ENCODE peak calls at places on chromosomes 5 and 9, in four cellular contexts. D is K562, T is GM12878, C is A549. H is an unnamed sample.

GRCh38 chr5:30324083-30324482 is 869.4 kb upstream of the CDH6 start:
- DNase-seq in T (no peak), C (no peak), D (no peak), H (no peak)

GRCh38 chr5:83450840-83451239 is 20.7 kb upstream of the VCAN start:
- DNase-seq in T (no peak), C (no peak), D (no peak), H (no peak)

GRCh38 chr9:123866497-123866896 is 63.4 kb downstream of the DENND1A start:
- DNase-seq in T (no peak), D (no peak), C (no peak), H (no peak)

GRCh38 chr9:100739666-100740065 is 161.8 kb downstream of the CAVIN4 start:
- DNase-seq in T (no peak), D (no peak), C (no peak), H (no peak)

GRCh38 chr5:20353481-20353880 is 365.5 kb upstream of the CDH18 start:
- DNase-seq in D (no peak), T (no peak), C (no peak), H (no peak)

GRCh38 chr5:179296150-179296821 is 49.0 kb downstream of the ADAMTS2 start:
- DNase-seq in T (no peak), D (no peak), C (no peak), H (no peak)

GRCh38 chr5:131366428-131366827 is 102.6 kb downstream of the CDC42SE2 start:
- DNase-seq in C (no peak), D (no peak), T (no peak), H (no peak)

GRCh38 chr5:143129910-143130703 is 273.4 kb downstream of the NR3C1 start:
- DNase-seq in T (no peak), D (no peak), C (no peak), H (no peak)

GRCh38 chr5:118863345-118863744 is 125.0 kb downstream of the DTWD2 start:
- DNase-seq in D (no peak), C (no peak), T (no peak), H (no peak)

GRCh38 chr9:127833555-127833954 is 20.9 kb downstream of the ENG start:
- DNase-seq in T (no peak), D (no peak), C (no peak), H (no peak)

GRCh38 chr9:69931340-69931739 is 110.7 kb downstream of the CFAP95 start:
- DNase-seq in T (no peak), D (no peak), C (no peak), H (no peak)

GRCh38 chr5:123098767-123099513 is 9.9 kb downstream of the PRDM6 start:
- DNase-seq in C (no peak), T (no peak), D (no peak), H (peak)

GRCh38 chr9:33125871-33126822 is 41.0 kb downstream of the B4GALT1 start:
- DNase-seq in T (no peak), D (peak), C (no peak), H (no peak)

GRCh38 chr5:135578685-135579341 is at the start of gene CXCL14:
- DNase-seq in T (no peak), C (no peak), D (no peak), H (no peak)

GRCh38 chr5:149489605-149490037 is 61.6 kb downstream of the CSNK1A1 start:
- DNase-seq in D (no peak), T (no peak), C (no peak), H (no peak)

GRCh38 chr9:32877103-32877502 is 93.8 kb downstream of the TMEM215 start:
- DNase-seq in T (no peak), C (no peak), D (no peak), H (no peak)

GRCh38 chr5:140298183-140298601 is 4.7 kb downstream of the PFDN1 start:
- DNase-seq in D (no peak), T (no peak), C (no peak), H (no peak)

GRCh38 chr5:139893873-139894272 is 98.3 kb downstream of the PSD2 start:
- DNase-seq in T (no peak), D (no peak), C (no peak), H (peak)

GRCh38 chr5:179858241-179858585 is 404 bp downstream of the MRNIP start:
- DNase-seq in C (peak), T (peak), D (peak), H (peak)

GRCh38 chr5:77623341-77623740 is 15.2 kb downstream of the OTP start:
- DNase-seq in C (no peak), T (no peak), D (no peak), H (no peak)

GRCh38 chr5:103066346-103066745 is 53.6 kb downstream of the GIN1 start:
- DNase-seq in T (no peak), C (no peak), D (no peak), H (no peak)

GRCh38 chr9:132319421-132320110 is 35.2 kb downstream of the SETX start:
- DNase-seq in C (no peak), D (no peak), T (no peak), H (no peak)

GRCh38 chr5:82375488-82376294 is 97.5 kb upstream of the RPS23 start:
- DNase-seq in D (no peak), C (no peak), T (no peak), H (no peak)

GRCh38 chr5:119318256-119318914 is 37.4 kb upstream of the TNFAIP8 start:
- DNase-seq in T (no peak), D (no peak), C (no peak), H (no peak)

GRCh38 chr9:135864447-135865049 is 42.8 kb downstream of the CAMSAP1 start:
- DNase-seq in C (peak), D (peak), T (no peak), H (peak)

GRCh38 chr9:122091682-122092592 is 1.2 kb downstream of the TTLL11 start:
- DNase-seq in C (no peak), T (no peak), D (no peak), H (no peak)

GRCh38 chr5:67404261-67405100 is 207.9 kb upstream of the CD180 start:
- DNase-seq in C (peak), D (no peak), T (no peak), H (no peak)

GRCh38 chr9:92438900-92439526 is 14.7 kb upstream of the OMD start:
- DNase-seq in C (no peak), D (no peak), T (no peak), H (peak)

GRCh38 chr9:92440751-92441046 is 16.4 kb upstream of the OMD start:
- DNase-seq in T (peak), D (no peak), C (no peak), H (no peak)

GRCh38 chr9:92444841-92445240 is 20.6 kb upstream of the OMD start:
- DNase-seq in D (no peak), C (no peak), T (no peak), H (no peak)

GRCh38 chr9:92435263-92435662 is 11.0 kb upstream of the OMD start:
- DNase-seq in T (no peak), C (no peak), D (no peak), H (no peak)

GRCh38 chr9:92439921-92440750 is 15.9 kb upstream of the OMD start:
- DNase-seq in C (no peak), D (no peak), T (no peak), H (no peak)
- TF ChIP-seq SMC3 in C (no peak), D (no peak), T (no peak), H (no peak)

DNA sequence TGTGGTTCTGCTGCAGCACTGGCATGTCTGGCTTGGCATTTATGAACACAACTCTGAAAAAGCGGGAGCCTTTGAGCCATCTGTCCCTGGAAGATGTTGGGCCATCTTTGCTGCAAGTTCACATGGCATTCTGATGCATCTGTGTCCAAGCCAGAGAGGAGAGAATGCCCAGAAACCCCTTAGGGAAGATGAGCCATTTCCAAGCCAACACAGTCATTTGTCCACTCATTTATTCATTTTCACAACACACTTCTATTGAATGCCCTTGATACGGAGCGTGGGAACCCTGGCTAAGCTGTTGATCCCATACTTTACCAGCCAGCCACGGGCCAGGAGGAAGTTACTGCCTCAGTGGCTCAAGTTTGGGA is 71.3 kb downstream of the CFAP90 start:
- DNase-seq in D (no peak), C (no peak), T (no peak), H (no peak)
- TF ChIP-seq SMC3 in D (no peak), C (no peak), T (no peak), H (no peak)

GRCh38 chr5:141636413-141637265 is at the start of the genes HDAC3 and RELL2:
- DNase-seq in T (no peak), D (peak), C (peak), H (peak)

GRCh38 chr5:141635646-141636045 is 1.0 kb downstream of the HDAC3 start:
- DNase-seq in D (no peak), C (no peak), T (no peak), H (no peak)

GRCh38 chr5:141634720-141635119 is 1.9 kb downstream of the HDAC3 start:
- DNase-seq in T (no peak), C (no peak), D (no peak), H (no peak)

GRCh38 chr5:141637266-141637692 is 482 bp downstream of the RELL2 start:
- DNase-seq in C (peak), D (peak), T (no peak), H (peak)

GRCh38 chr5:141636106-141636412 is 590 bp downstream of the HDAC3 start:
- DNase-seq in D (no peak), T (no peak), C (no peak), H (no peak)
- TF ChIP-seq SMC3 in D (no peak), T (no peak), C (no peak), H (no peak)

GRCh38 chr9:98913705-98914104 is 30.0 kb upstream of the COL15A1 start:
- DNase-seq in C (no peak), D (no peak), T (no peak), H (no peak)

GRCh38 chr9:98915599-98915998 is 28.1 kb upstream of the COL15A1 start:
- DNase-seq in T (no peak), D (no peak), C (no peak), H (no peak)

GRCh38 chr9:98913044-98913443 is 30.7 kb upstream of the COL15A1 start:
- DNase-seq in D (no peak), T (no peak), C (no peak), H (no peak)

GRCh38 chr9:98917691-98918487 is 25.8 kb upstream of the COL15A1 start:
- DNase-seq in D (no peak), C (no peak), T (no peak), H (no peak)

DNA sequence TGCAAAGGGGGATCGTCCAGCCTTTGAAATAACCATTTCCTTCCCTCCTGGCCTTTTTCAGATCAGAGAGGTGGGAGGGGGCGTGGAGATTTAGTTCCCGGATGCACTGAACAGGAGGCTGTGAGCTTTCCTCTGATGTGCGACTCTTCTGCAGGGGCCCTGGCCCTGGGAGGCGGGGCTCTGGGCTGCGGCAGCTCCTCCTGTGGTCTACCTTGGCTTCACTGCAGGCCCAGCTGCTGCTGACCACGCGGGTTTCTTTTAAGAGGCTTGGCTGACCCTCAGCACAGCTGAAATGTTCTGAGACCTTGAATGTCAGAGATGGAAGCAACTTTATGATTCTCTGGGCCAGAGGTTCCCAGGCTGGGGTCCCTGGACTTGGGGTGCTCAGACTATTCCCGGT is 27.0 kb upstream of the COL15A1 start:
- DNase-seq in D (peak), C (no peak), T (no peak), H (no peak)
- TF ChIP-seq SMC3 in D (no peak), C (no peak), T (no peak), H (no peak)

DNA sequence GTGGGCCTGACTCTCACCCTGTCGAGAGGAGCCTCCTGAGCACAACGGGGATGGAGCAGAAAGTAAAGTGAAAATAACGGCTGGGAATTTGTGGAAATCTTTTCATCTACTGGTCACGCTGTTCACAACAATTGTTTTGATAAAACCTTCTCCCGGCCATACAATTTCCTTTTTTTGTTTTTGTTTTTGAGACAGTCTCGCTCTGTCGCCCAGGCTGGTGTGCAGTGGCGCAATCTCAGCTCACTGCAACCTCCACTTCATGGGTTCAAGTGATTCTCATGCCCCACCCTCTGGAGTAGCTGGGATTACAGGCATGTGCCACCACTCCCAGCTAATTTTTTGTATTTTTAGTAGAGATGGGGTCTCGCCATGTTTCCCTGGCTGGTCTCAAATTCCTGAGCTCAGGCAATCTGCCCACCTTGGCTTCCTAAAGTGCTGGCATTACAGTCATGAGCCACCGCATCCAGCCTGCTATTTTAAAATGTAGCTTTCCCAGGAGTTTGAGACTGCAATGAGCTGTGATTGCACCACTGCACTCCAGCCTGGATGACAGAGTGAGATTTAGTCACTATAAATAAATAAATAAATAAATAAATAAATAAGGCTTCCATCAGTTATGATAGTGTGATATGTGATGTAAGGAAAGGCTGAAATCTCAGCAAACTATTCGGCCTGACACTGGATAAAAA is 73.5 kb upstream of the PTGER4 start:
- DNase-seq in D (no peak), C (no peak), T (no peak), H (no peak)
- TF ChIP-seq SMC3 in D (no peak), C (no peak), T (no peak), H (no peak)